ENCODE peak calls at places on chromosomes 1 and 21, in ten cellular contexts. S, E, D, H, L, P, W, I, C and N are unnamed samples.

GRCh38 chr1:156706647-156707008 is 1.2 kb upstream of the CRABP2 start:
- DNase-seq in S (no peak), E (no peak), D (peak), H (no peak), L (no peak), P (no peak), W (no peak), I (no peak), C (no peak), N (no peak)

GRCh38 chr1:245962453-245962852 is 544.6 kb downstream of the SMYD3 start:
- DNase-seq in S (no peak), E (no peak), D (no peak), H (no peak), L (no peak), P (no peak), W (no peak), I (no peak), C (no peak), N (no peak)

GRCh38 chr1:77275194-77275593 is 6.6 kb upstream of the AK5 start:
- DNase-seq in S (no peak), E (no peak), D (no peak), H (no peak), L (no peak), P (no peak), W (no peak), I (no peak), C (no peak), N (no peak)

GRCh38 chr1:211739671-211740411 is 64.4 kb upstream of the NEK2 start:
- DNase-seq in S (no peak), E (no peak), D (no peak), H (no peak), L (no peak), P (no peak), W (no peak), I (no peak), C (no peak), N (no peak)

GRCh38 chr1:174018565-174018964 is 3.6 kb downstream of the RC3H1 start:
- DNase-seq in S (no peak), E (no peak), D (no peak), H (no peak), L (no peak), P (no peak), W (no peak), I (no peak), C (no peak), N (no peak)

GRCh38 chr1:6622396-6623152 is 2.1 kb upstream of the THAP3 start:
- DNase-seq in S (no peak), E (no peak), D (no peak), H (no peak), L (no peak), P (no peak), W (no peak), I (no peak), C (no peak), N (no peak)

GRCh38 chr21:32459972-32460371 is 47.5 kb downstream of the EVA1C start:
- DNase-seq in S (no peak), E (no peak), D (no peak), H (no peak), L (no peak), P (no peak), W (peak), I (no peak), C (no peak), N (no peak)

GRCh38 chr1:18636762-18637552 is 6.3 kb downstream of the PAX7 start:
- DNase-seq in S (no peak), E (no peak), D (no peak), H (no peak), L (no peak), P (no peak), W (no peak), I (no peak), C (no peak), N (no peak)

GRCh38 chr1:231951399-231951798 is 324.8 kb downstream of the DISC1 start:
- DNase-seq in S (no peak), E (no peak), D (no peak), H (no peak), L (no peak), P (no peak), W (no peak), I (no peak), C (no peak), N (peak)

GRCh38 chr1:5994713-5995621 is 2.7 kb upstream of the NPHP4 start:
- DNase-seq in S (no peak), E (no peak), D (peak), H (no peak), L (no peak), P (no peak), W (no peak), I (no peak), C (peak), N (no peak)

GRCh38 chr21:41656946-41657525 is 109.8 kb downstream of the RIPK4 start:
- DNase-seq in S (no peak), E (no peak), D (no peak), H (no peak), L (no peak), P (no peak), W (no peak), I (no peak), C (no peak), N (no peak)

GRCh38 chr21:25507522-25507921 is 99.8 kb downstream of the MRPL39 start:
- DNase-seq in S (no peak), E (no peak), D (no peak), H (no peak), L (no peak), P (no peak), W (no peak), I (no peak), C (no peak), N (no peak)

GRCh38 chr1:31444725-31445448 is 31.9 kb downstream of the SERINC2 start:
- DNase-seq in S (no peak), E (no peak), D (no peak), H (no peak), L (no peak), P (no peak), W (no peak), I (peak), C (no peak), N (peak)

GRCh38 chr21:45471229-45472052 is 66.5 kb downstream of the COL18A1 start:
- DNase-seq in S (no peak), E (no peak), D (no peak), H (no peak), L (no peak), P (no peak), W (peak), I (peak), C (no peak), N (no peak)

GRCh38 chr1:247113094-247113497 is 8.9 kb upstream of the ZNF669 start:
- DNase-seq in S (no peak), E (no peak), D (no peak), H (no peak), L (no peak), P (no peak), W (peak), I (no peak), C (no peak), N (peak)